ENCODE peak calls at places on chromosome 2, in five cellular contexts. S is AG10803, U is fibroblast of pulmonary artery, L is upper lobe of right lung, P is Caco-2. R is an unnamed sample.

GRCh38 chr2:12213222-12213621 is 466.8 kb downstream of the LPIN1 start:
- DNase-seq in S (no peak), U (no peak), L (no peak), P (no peak), R (no peak)

GRCh38 chr2:228048838-228049490 is 132.5 kb downstream of the SPHKAP start:
- DNase-seq in S (peak), U (peak), L (no peak), P (peak), R (peak)

GRCh38 chr2:169094676-169095075 is 25.3 kb downstream of the DHRS9 start:
- DNase-seq in S (no peak), U (no peak), L (no peak), P (no peak), R (no peak)

GRCh38 chr2:241804326-241805276 is 4.4 kb upstream of the NEU4 start:
- DNase-seq in S (peak), U (peak), L (peak), P (no peak), R (no peak)

GRCh38 chr2:150376627-150377335 is 110.7 kb downstream of the RND3 start:
- DNase-seq in S (peak), U (peak), L (no peak), P (peak), R (no peak)

GRCh38 chr2:42934568-42935258 is 142.3 kb upstream of the HAAO start:
- DNase-seq in S (no peak), U (no peak), L (no peak), P (no peak), R (no peak)

GRCh38 chr2:201781583-201782051 is 884 bp upstream of the ALS2 start:
- DNase-seq in S (peak), U (peak), L (no peak), P (peak), R (no peak)

GRCh38 chr2:226898121-226898520 is 62.3 kb downstream of the RHBDD1 start:
- DNase-seq in S (no peak), U (no peak), L (no peak), P (no peak), R (no peak)

GRCh38 chr2:41595235-41595634 is 452.6 kb upstream of the PKDCC start:
- DNase-seq in S (no peak), U (peak), L (no peak), P (no peak), R (no peak)

GRCh38 chr2:59025157-59025757 is 784.1 kb upstream of the FANCL start:
- DNase-seq in S (peak), U (peak), L (peak), P (peak), R (peak)

GRCh38 chr2:75076088-75076487 is 117.6 kb downstream of the POLE4 start:
- DNase-seq in S (no peak), U (no peak), L (no peak), P (no peak), R (no peak)

GRCh38 chr2:188623995-188624643 is 332.4 kb downstream of the GULP1 start:
- DNase-seq in S (peak), U (peak), L (no peak), P (no peak), R (no peak)

GRCh38 chr2:240498171-240498957 is 59.4 kb downstream of the ANKMY1 start:
- DNase-seq in S (no peak), U (no peak), L (peak), P (no peak), R (no peak)

GRCh38 chr2:89833780-89834117 is 1142.3 kb downstream of the RPIA start:
- DNase-seq in S (peak), U (peak), L (no peak), P (no peak), R (no peak)

GRCh38 chr2:230671117-230671516 is 41.5 kb upstream of the CAB39 start:
- DNase-seq in S (peak), U (no peak), L (no peak), P (no peak), R (no peak)

GRCh38 chr2:120934891-120935338 is 199.2 kb downstream of the GLI2 start:
- DNase-seq in S (peak), U (peak), L (no peak), P (peak), R (no peak)

GRCh38 chr2:214226061-214226460 is 184.8 kb upstream of the VWC2L start:
- DNase-seq in S (no peak), U (no peak), L (no peak), P (no peak), R (no peak)

GRCh38 chr2:120736955-120737801 is 1.5 kb downstream of the GLI2 start:
- DNase-seq in S (peak), U (peak), L (no peak), P (no peak), R (peak)

GRCh38 chr2:231476920-231477319 is 12.6 kb upstream of the NCL start:
- DNase-seq in S (no peak), U (no peak), L (no peak), P (no peak), R (no peak)

GRCh38 chr2:51290725-51291124 is 258.8 kb upstream of the NRXN1 start:
- DNase-seq in S (no peak), U (peak), L (no peak), P (no peak), R (no peak)

GRCh38 chr2:102159295-102159694 is 16.7 kb downstream of the IL1R1 start:
- DNase-seq in S (peak), U (peak), L (no peak), P (no peak), R (no peak)

GRCh38 chr2:234607691-234608090 is 110.8 kb upstream of the ARL4C start:
- DNase-seq in S (no peak), U (no peak), L (no peak), P (no peak), R (no peak)

GRCh38 chr2:240538031-240538780 is 19.6 kb downstream of the ANKMY1 start:
- DNase-seq in S (no peak), U (no peak), L (no peak), P (no peak), R (no peak)

GRCh38 chr2:23037596-23037995 is 347.4 kb upstream of the KLHL29 start:
- DNase-seq in S (no peak), U (no peak), L (no peak), P (no peak), R (no peak)

GRCh38 chr2:63186331-63186730 is 135.7 kb downstream of the OTX1 start:
- DNase-seq in S (no peak), U (no peak), L (no peak), P (no peak), R (no peak)

GRCh38 chr2:142044168-142044567 is 86.6 kb downstream of the LRP1B start:
- DNase-seq in S (no peak), U (no peak), L (no peak), P (no peak), R (no peak)

GRCh38 chr2:46461716-46462171 is 17.6 kb upstream of the TMEM247 start:
- DNase-seq in S (no peak), U (no peak), L (no peak), P (no peak), R (no peak)
- TF ChIP-seq CTCF in S (no peak), U (no peak), L (no peak), P (no peak), R (no peak)

DNA sequence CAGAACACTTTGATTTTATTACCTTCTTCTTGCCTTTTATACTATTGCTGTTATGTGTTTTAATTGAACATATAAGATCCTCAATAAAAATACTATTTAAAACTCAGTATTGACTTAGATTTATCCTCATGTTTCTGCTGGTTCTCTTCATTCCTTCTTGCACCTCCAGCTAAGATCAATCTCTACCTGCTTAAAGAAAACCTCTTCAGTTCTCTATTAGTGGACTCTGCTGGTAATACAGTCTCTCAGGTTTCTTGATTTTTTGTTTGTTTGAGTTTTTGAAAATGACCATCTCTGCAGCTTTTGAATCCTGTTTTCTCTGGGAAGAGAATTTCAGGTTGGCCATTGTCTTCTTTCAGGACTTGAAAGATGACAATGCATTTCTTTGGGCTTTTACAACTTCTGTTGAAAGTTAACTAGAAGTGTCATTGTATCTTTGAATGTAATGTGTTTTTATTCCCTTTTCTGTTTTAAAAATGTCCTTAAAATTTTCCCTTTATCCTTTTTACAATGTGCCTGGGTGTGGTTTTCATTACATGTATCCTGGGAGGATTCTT is 29.8 kb upstream of the TMEM131 start:
- DNase-seq in S (no peak), U (no peak), L (no peak), P (no peak), R (no peak)
- TF ChIP-seq CTCF in S (no peak), U (no peak), L (no peak), P (no peak), R (no peak)

GRCh38 chr2:96832751-96833507 is 10.9 kb downstream of the ANKRD23 start:
- DNase-seq in S (peak), U (peak), L (peak), P (peak), R (peak)
- TF ChIP-seq CTCF in S (no peak), U (no peak), L (no peak), P (no peak), R (no peak)

DNA sequence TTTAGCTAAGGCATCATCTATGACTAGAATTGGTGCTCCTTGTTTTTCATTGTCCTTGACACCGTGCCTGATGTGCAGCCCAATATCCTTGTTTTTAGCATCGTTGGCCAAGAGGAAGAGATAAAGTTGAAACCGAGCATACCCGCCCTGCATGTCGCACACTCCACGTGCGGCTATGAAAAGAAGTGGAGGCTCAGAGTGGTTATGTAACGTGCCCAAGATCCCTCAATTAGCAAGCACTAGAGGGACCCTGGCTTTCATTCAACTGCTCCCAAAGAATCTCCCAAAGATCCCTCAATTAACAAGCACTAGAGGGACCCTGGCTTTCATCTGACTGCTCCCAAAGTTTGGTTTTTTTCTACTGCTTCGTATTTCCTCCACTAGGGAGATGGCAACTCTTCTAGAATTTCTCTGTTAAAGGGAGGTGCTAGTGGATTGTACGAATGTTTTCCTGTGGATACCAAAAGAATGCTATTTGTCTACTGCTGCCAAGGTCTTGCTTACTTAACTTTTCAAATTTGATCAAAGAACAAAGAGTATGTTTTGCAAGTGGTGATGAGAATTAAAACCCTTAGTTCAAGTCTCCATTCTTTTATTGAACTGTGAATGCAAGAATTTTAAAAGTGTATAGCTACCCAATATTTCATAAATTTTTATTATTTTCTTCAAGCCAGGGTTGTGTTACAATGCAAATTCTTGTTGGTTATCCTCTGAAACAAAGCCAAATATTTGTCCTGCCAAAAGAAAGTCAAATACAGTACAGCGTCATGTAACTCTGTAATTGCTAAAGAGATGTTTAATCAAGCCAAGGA is 92.1 kb downstream of the AOX1 start:
- DNase-seq in S (peak), U (peak), L (no peak), P (no peak), R (no peak)
- TF ChIP-seq CTCF in S (peak), U (peak), L (no peak), P (no peak), R (no peak)

GRCh38 chr2:134782107-134782506 is 56.3 kb upstream of the ACMSD start:
- DNase-seq in S (no peak), U (no peak), L (no peak), P (no peak), R (no peak)

GRCh38 chr2:134783912-134784311 is 54.5 kb upstream of the ACMSD start:
- DNase-seq in S (no peak), U (no peak), L (no peak), P (no peak), R (no peak)

GRCh38 chr2:134780977-134781376 is 57.4 kb upstream of the ACMSD start:
- DNase-seq in S (no peak), U (no peak), L (no peak), P (no peak), R (no peak)

GRCh38 chr2:134785659-134786058 is 52.8 kb upstream of the ACMSD start:
- DNase-seq in S (no peak), U (no peak), L (no peak), P (no peak), R (no peak)

GRCh38 chr2:134782792-134783191 is 55.6 kb upstream of the ACMSD start:
- DNase-seq in S (peak), U (peak), L (no peak), P (no peak), R (no peak)
- TF ChIP-seq CTCF in S (no peak), U (peak), L (peak), P (no peak), R (peak)

GRCh38 chr2:180063494-180063893 is 56.4 kb upstream of the CWC22 start:
- DNase-seq in S (no peak), U (no peak), L (no peak), P (no peak), R (no peak)
- TF ChIP-seq CTCF in S (peak), U (no peak), L (no peak), P (no peak), R (no peak)

DNA sequence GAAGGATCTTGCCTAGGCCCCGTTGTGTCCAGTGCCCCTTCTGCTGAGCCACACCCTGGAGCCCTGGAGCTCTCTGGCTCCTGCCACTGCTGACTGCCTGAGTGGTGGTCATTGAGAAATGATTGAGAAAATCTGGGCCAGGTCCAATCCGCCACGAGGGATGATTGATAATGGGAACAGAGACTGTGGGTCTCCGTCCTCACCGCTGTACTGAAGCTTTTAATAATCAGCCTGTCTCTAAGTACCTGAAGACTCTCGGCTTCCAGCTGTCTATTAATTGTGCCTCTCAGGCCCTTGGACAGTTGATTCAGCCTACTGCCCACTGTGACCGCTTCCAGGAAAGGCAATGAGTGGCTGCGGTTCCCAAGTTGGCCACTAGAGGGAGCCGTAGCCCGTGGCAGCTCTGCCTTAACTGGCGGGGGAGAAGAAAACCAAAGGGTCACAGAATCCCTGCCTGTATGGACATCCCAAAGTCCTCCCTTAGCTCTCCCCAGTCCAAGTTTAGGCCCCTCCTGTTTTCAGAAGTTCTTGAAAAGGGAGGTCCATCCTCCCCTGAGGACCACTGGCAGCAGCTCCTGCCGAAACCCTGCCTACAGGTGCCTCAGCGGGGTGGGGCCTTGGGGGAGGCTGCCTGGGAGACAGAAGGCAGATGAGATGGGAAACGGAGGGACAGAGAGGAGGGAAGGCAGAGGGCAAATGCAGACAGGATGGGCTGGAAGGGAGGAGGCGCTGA is 213.6 kb downstream of the TNS1 start:
- DNase-seq in S (peak), U (peak), L (peak), P (peak), R (peak)
- TF ChIP-seq CTCF in S (peak), U (peak), L (peak), P (peak), R (peak)

GRCh38 chr2:219726916-219727315 is 99.5 kb downstream of the SLC4A3 start:
- DNase-seq in S (no peak), U (no peak), L (no peak), P (no peak), R (no peak)
- TF ChIP-seq CTCF in S (peak), U (peak), L (no peak), P (peak), R (no peak)

GRCh38 chr2:110980613-110981062 is 140.1 kb upstream of the BCL2L11 start:
- DNase-seq in S (no peak), U (no peak), L (no peak), P (no peak), R (no peak)
- TF ChIP-seq CTCF in S (no peak), U (no peak), L (no peak), P (no peak), R (no peak)

R was measured in progenitor cell of endocrine pancreas.